ENCODE peak calls at places on chromosomes 1 and 21, in six cellular contexts. F is left ventricle myocardium inferior, E is vagina, X is glutamatergic neuron, P is left lung, Y is fibroblast of the aortic adventitia. V is an unnamed sample.

GRCh38 chr1:37393585-37394120 is 80.7 kb upstream of the ZC3H12A start:
- DNase-seq in F (no peak), E (no peak), X (peak; percentile 48), P (no peak), Y (no peak), V (no peak)

GRCh38 chr1:226549937-226550670 is 1.5 kb downstream of the STUM start:
- DNase-seq in F (peak; percentile 50), E (no peak), X (peak; percentile 38), P (no peak), Y (no peak), V (peak; percentile 26)

GRCh38 chr1:10419351-10419750 is 10.9 kb upstream of the CENPS start:
- DNase-seq in F (no peak), E (no peak), X (no peak), P (no peak), Y (no peak), V (no peak)

GRCh38 chr1:178323067-178323466 is 173.7 kb downstream of the CLEC20A start:
- DNase-seq in F (no peak), E (no peak), X (no peak), P (no peak), Y (no peak), V (no peak)

GRCh38 chr1:205592443-205593003 is 39.3 kb downstream of the ELK4 start:
- DNase-seq in F (no peak), E (peak; percentile 69), X (no peak), P (no peak), Y (no peak), V (no peak)

GRCh38 chr1:89025928-89026327 is 3.3 kb upstream of the GBP3 start:
- DNase-seq in F (no peak), E (no peak), X (no peak), P (no peak), Y (no peak), V (no peak)

GRCh38 chr21:14876464-14876863 is 188.3 kb downstream of the NRIP1 start:
- DNase-seq in F (no peak), E (no peak), X (no peak), P (no peak), Y (no peak), V (no peak)

GRCh38 chr1:24586970-24587820 is 31.3 kb downstream of the NCMAP start:
- DNase-seq in F (no peak), E (no peak), X (no peak), P (no peak), Y (peak; percentile 57), V (no peak)

GRCh38 chr1:87880747-87881133 is 552.1 kb downstream of the LMO4 start:
- DNase-seq in F (no peak), E (no peak), X (no peak), P (no peak), Y (no peak), V (no peak)

GRCh38 chr1:202107321-202107761 is 15.4 kb upstream of the GPR37L1 start:
- DNase-seq in F (peak; percentile 78), E (no peak), X (no peak), P (peak; percentile 74), Y (no peak), V (no peak)

GRCh38 chr1:160826546-160826945 is 30.6 kb downstream of the LY9 start:
- DNase-seq in F (no peak), E (peak; percentile 56), X (no peak), P (no peak), Y (peak; percentile 12), V (no peak)

GRCh38 chr21:37547615-37547975 is 181.0 kb downstream of the DYRK1A start:
- DNase-seq in F (no peak), E (peak; percentile 25), X (no peak), P (no peak), Y (no peak), V (no peak)

GRCh38 chr1:180231506-180232420 is 1.7 kb downstream of the LHX4 start:
- DNase-seq in F (no peak), E (no peak), X (no peak), P (no peak), Y (peak; percentile 32), V (no peak)

GRCh38 chr1:207897188-207897587 is 13.7 kb downstream of the CD34 start:
- DNase-seq in F (no peak), E (peak; percentile 67), X (no peak), P (no peak), Y (peak; percentile 43), V (no peak)

GRCh38 chr1:198157241-198157846 is 546 bp downstream of the NEK7 start:
- DNase-seq in F (peak; percentile 90), E (peak; percentile 97), X (peak; percentile 74), P (peak; percentile 93), Y (peak; percentile 93), V (peak; percentile 73)

GRCh38 chr1:34885405-34886247 is 26.1 kb upstream of the SMIM12 start:
- DNase-seq in F (peak; percentile 64), E (no peak), X (peak; percentile 89), P (peak; percentile 47), Y (peak; percentile 7), V (peak; percentile 50)

GRCh38 chr1:3459940-3460652 is 5.6 kb downstream of the ARHGEF16 start:
- DNase-seq in F (no peak), E (no peak), X (peak; percentile 31), P (no peak), Y (no peak), V (no peak)

GRCh38 chr1:57112148-57112547 is 146.3 kb upstream of the C8B start:
- DNase-seq in F (no peak), E (no peak), X (no peak), P (no peak), Y (no peak), V (no peak)

GRCh38 chr1:23167353-23168078 is 1.1 kb downstream of the LUZP1 start:
- DNase-seq in F (peak; percentile 50), E (no peak), X (peak; percentile 70), P (peak; percentile 37), Y (peak; percentile 51), V (peak; percentile 23)

GRCh38 chr1:152165291-152166077 is 6.5 kb upstream of the RPTN start:
- DNase-seq in F (no peak), E (no peak), X (no peak), P (no peak), Y (no peak), V (no peak)

GRCh38 chr1:1373493-1374067 is 1.4 kb downstream of the AURKAIP1 start:
- DNase-seq in F (no peak), E (no peak), X (no peak), P (no peak), Y (no peak), V (no peak)

GRCh38 chr1:2415337-2415736 is 3.0 kb upstream of the PEX10 start:
- DNase-seq in F (no peak), E (no peak), X (no peak), P (no peak), Y (no peak), V (no peak)

GRCh38 chr1:2417083-2417832 is 4.9 kb upstream of the PEX10 start:
- DNase-seq in F (no peak), E (no peak), X (no peak), P (no peak), Y (no peak), V (no peak)

GRCh38 chr1:2416403-2416802 is 4.0 kb upstream of the PEX10 start:
- DNase-seq in F (no peak), E (no peak), X (no peak), P (no peak), Y (no peak), V (no peak)

GRCh38 chr1:2414297-2414958 is 2.1 kb upstream of the PEX10 start:
- DNase-seq in F (peak; percentile 72), E (no peak), X (peak; percentile 89), P (peak; percentile 74), Y (peak; percentile 60), V (peak; percentile 76)

GRCh38 chr1:2415801-2416208 is 3.4 kb upstream of the PEX10 start:
- DNase-seq in F (no peak), E (no peak), X (no peak), P (no peak), Y (no peak), V (no peak)
- TF ChIP-seq CTCF in F (no peak), E (no peak), X (no peak), P (no peak), Y (no peak), V (no peak)

GRCh38 chr1:204357551-204357950 is 2.2 kb downstream of the PLEKHA6 start:
- DNase-seq in F (peak; percentile 44), E (no peak), X (peak; percentile 82), P (no peak), Y (peak; percentile 36), V (no peak)
- TF ChIP-seq CTCF in F (no peak), E (no peak), X (no peak), P (no peak), Y (peak; percentile 10), V (no peak)

GRCh38 chr1:63829349-63830327 is 55.8 kb downstream of the ROR1 start:
- DNase-seq in F (no peak), E (no peak), X (no peak), P (no peak), Y (peak; percentile 74), V (no peak)
- TF ChIP-seq CTCF in F (no peak), E (no peak), X (no peak), P (no peak), Y (no peak), V (no peak)

DNA sequence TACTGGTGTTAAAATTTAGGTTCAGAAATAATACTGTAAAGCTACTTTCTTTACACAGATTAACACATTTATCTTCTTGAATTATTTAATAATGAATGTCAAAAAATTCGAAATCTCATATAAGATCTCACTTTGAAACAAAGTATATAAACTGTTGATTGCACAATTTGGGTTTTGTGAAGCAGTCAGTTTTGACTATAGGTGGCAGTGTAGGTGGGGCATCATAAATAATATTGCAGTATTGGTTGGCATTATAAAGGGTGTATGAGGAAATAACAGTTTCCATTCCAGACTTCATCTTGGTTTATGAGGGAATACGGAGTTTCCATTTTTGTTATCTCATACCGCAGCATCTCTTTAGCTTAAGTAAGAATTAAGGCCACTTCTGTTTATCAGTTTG is 49.9 kb downstream of the SUCO start:
- DNase-seq in F (no peak), E (no peak), X (no peak), P (no peak), Y (no peak), V (no peak)
- TF ChIP-seq CTCF in F (no peak), E (no peak), X (no peak), P (no peak), Y (no peak), V (no peak)

GRCh38 chr21:17270234-17270633 is 242.6 kb upstream of the CXADR start:
- DNase-seq in F (peak; percentile 20), E (no peak), X (no peak), P (no peak), Y (peak; percentile 73), V (no peak)
- TF ChIP-seq CTCF in F (peak; percentile 64), E (peak; percentile 76), X (peak; percentile 50), P (no peak), Y (peak; percentile 41), V (no peak)

V was measured in activated B cell treated with CpG ODN at 0.5 μM for 24 hours.